ENCODE peak calls at places on chromosomes 7 and 10, in four cellular contexts. I is lung, S is keratinocyte, J is substantia nigra. G is an unnamed sample.

GRCh38 chr7:132797152-132797551 is 220.9 kb upstream of the PLXNA4 start:
- DNase-seq in S (no peak), J (no peak), I (no peak), G (no peak)

GRCh38 chr7:32500922-32501341 is 5.6 kb downstream of the AVL9 start:
- DNase-seq in J (no peak), I (no peak), S (no peak), G (no peak)

GRCh38 chr10:1266033-1266802 is 210.0 kb downstream of the WDR37 start:
- DNase-seq in I (no peak), J (no peak), S (no peak), G (no peak)

GRCh38 chr10:52208394-52208793 is 105.7 kb upstream of the DKK1 start:
- DNase-seq in I (no peak), S (no peak), J (no peak), G (no peak)

GRCh38 chr7:101507791-101508252 is 121.3 kb downstream of the MYL10 start:
- DNase-seq in I (no peak), S (no peak), J (no peak), G (no peak)

GRCh38 chr7:105399043-105399725 is 10.5 kb upstream of the SRPK2 start:
- DNase-seq in I (no peak), S (no peak), J (no peak), G (no peak)

GRCh38 chr7:82729172-82730030 is 285.8 kb upstream of the CACNA2D1 start:
- DNase-seq in I (no peak), J (no peak), S (no peak), G (no peak)

GRCh38 chr7:84145892-84146291 is 48.7 kb downstream of the SEMA3A start:
- DNase-seq in J (no peak), I (no peak), S (no peak), G (no peak)

GRCh38 chr10:37754538-37755323 is 102.7 kb downstream of the ZNF248 start:
- DNase-seq in S (no peak), J (peak), I (no peak), G (no peak)

GRCh38 chr7:157678503-157678902 is 341.7 kb downstream of the DNAJB6 start:
- DNase-seq in S (no peak), I (no peak), J (no peak), G (no peak)

GRCh38 chr7:98651760-98652159 is 34.7 kb downstream of the NPTX2 start:
- DNase-seq in S (no peak), I (no peak), J (no peak), G (no peak)

GRCh38 chr7:125966278-125967048 is 1036.8 kb upstream of the POT1 start:
- DNase-seq in S (no peak), J (no peak), I (no peak), G (no peak)

GRCh38 chr10:19654576-19654975 is 161.7 kb upstream of the PLXDC2 start:
- DNase-seq in I (no peak), J (no peak), S (peak), G (no peak)

GRCh38 chr10:13705526-13706169 is 118.9 kb downstream of the PRPF18 start:
- DNase-seq in S (no peak), I (no peak), J (no peak), G (no peak)

GRCh38 chr10:98212204-98212603 is 55.8 kb downstream of the LOXL4 start:
- DNase-seq in S (no peak), J (no peak), I (no peak), G (peak)

GRCh38 chr7:47406766-47407129 is 175.2 kb downstream of the TNS3 start:
- DNase-seq in J (no peak), I (no peak), S (no peak), G (no peak)
- H3K27ac ChIP-seq in J (no peak), I (peak), S (no peak), G (no peak)

GRCh38 chr10:104296687-104297436 is 27.9 kb downstream of the GSTO2 start:
- DNase-seq in I (no peak), J (no peak), S (no peak), G (no peak)

GRCh38 chr10:104288355-104288754 is 19.4 kb downstream of the GSTO2 start:
- DNase-seq in I (no peak), S (no peak), J (no peak), G (no peak)

GRCh38 chr10:104293781-104294321 is 24.9 kb downstream of the GSTO2 start:
- DNase-seq in S (no peak), I (no peak), J (no peak), G (no peak)

GRCh38 chr10:104291439-104291951 is 22.5 kb downstream of the GSTO2 start:
- DNase-seq in J (peak), S (no peak), I (peak), G (no peak)

GRCh38 chr10:104293021-104293420 is 24.0 kb downstream of the GSTO2 start:
- DNase-seq in I (no peak), J (no peak), S (no peak), G (no peak)
- H3K27ac ChIP-seq in I (no peak), J (no peak), S (no peak), G (peak)

GRCh38 chr10:11532329-11532728 is 79.1 kb downstream of the USP6NL start:
- DNase-seq in S (no peak), I (no peak), J (no peak), G (no peak)
- H3K27ac ChIP-seq in S (no peak), I (no peak), J (no peak), G (no peak)

DNA sequence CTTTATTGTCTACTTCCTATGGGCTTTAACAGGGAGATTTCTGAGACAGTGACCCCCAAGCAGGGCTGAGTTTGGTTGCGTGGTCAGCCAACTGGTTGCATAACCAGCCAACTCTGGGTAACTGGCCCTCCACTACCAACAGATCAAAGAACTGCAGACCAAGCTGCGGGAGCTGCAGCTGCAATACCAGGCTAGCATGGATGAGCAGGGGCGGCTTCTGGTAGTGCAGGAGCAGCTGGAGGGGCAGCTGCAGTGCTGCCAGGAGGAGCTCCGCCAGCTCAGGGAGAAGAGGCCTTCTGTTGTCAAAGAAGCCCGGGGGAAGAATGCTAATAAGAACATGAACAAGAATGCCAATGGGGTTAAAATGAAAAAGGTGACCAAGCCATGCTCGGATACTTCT is 15.7 kb upstream of the FLNC start:
- DNase-seq in S (no peak), I (no peak), J (peak), G (no peak)
- H3K27ac ChIP-seq in S (no peak), I (no peak), J (peak), G (no peak)

GRCh38 chr7:34091330-34091917 is 186.1 kb downstream of the BMPER start:
- DNase-seq in S (no peak), I (no peak), J (no peak), G (no peak)
- H3K27ac ChIP-seq in S (no peak), I (no peak), J (no peak), G (no peak)

GRCh38 chr10:132535065-132535651 is 2.4 kb upstream of the INPP5A start:
- DNase-seq in J (no peak), S (no peak), I (no peak), G (no peak)
- H3K27ac ChIP-seq in J (no peak), S (no peak), I (peak), G (no peak)

DNA sequence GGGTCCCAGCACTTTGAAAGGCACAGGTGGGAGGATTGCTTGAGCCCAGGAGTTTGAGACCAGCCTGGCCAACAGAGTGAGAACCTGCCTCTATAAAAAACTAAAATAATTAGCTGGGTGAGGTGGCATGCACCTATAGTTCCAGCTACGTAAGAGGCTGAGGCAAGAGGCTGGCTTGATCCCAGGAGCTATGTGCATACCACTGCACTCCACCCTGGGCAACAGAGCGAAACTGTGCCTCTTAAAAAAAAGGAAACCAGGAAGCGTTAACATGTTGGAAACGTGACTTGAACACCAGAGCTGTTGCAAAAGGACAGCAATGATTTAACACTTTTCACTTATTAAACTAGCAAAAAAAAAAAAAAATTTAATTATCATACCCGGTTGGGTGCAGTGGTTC is 12.6 kb downstream of the BAZ1B start:
- DNase-seq in I (peak), J (no peak), S (no peak), G (no peak)
- H3K27ac ChIP-seq in I (peak), J (no peak), S (no peak), G (no peak)

DNA sequence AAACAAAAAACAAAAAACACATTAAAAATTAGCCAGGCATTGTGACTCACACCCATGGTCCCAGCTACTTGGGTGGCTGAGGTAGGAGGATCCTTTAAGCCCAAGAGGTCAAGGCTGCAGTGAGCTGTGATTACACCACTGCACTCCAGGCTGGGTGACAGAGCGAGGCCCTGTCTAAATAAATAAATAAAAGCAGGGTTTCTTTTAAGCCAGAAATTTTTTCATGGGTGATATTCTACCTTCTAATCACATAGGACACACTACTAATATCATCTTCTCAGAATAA is 14.2 kb upstream of the SVIL start:
- DNase-seq in S (no peak), I (no peak), J (no peak), G (no peak)
- H3K27ac ChIP-seq in S (no peak), I (no peak), J (no peak), G (peak)

GRCh38 chr10:116382290-116382689 is 45.4 kb upstream of the PNLIPRP3 start:
- DNase-seq in J (no peak), I (no peak), S (no peak), G (no peak)
- H3K27ac ChIP-seq in J (no peak), I (no peak), S (no peak), G (no peak)

G was measured in epithelial cell of prostate.